ENCODE peak calls at places on chromosome 21, in eight cellular contexts. I is BJ; O is T follicular helper cell; K is neuronal stem cell; H is T-helper 17 cell; A is progenitor cell of endocrine pancreas; G is stimulated activated CD4-positive, alpha-beta T cell treated with anti-CD3 and anti-CD28 coated beads, Interleukin-1b, Interleukin-23, amount 100 ng/mL, for 24 hours; Y is COR-L47. L is an unnamed sample.

GRCh38 chr21:35231115-35231514 is 182.0 kb upstream of the RUNX1 start:
- DNase-seq in K (no peak), A (no peak), I (no peak), Y (no peak), G (no peak), O (no peak), H (no peak), L (no peak)

GRCh38 chr21:33478858-33479678 is 706 bp downstream of the TMEM50B start:
- DNase-seq in A (peak), I (no peak), Y (no peak), H (peak), G (peak), K (peak), O (peak), L (no peak)

GRCh38 chr21:45253180-45253579 is 34.5 kb downstream of the POFUT2 start:
- DNase-seq in K (no peak), I (no peak), O (no peak), Y (no peak), G (no peak), A (peak), H (no peak), L (no peak)

GRCh38 chr21:29645666-29646553 is 293.9 kb downstream of the GRIK1 start:
- DNase-seq in O (no peak), I (no peak), K (no peak), A (no peak), H (no peak), G (no peak), Y (no peak), L (no peak)

GRCh38 chr21:45590726-45591618 is 48.7 kb upstream of the SLC19A1 start:
- DNase-seq in I (no peak), Y (no peak), G (no peak), O (peak), A (no peak), K (no peak), H (peak), L (no peak)

GRCh38 chr21:35637431-35637830 is 422.9 kb downstream of the SETD4 start:
- DNase-seq in Y (no peak), H (no peak), I (no peak), A (no peak), K (no peak), O (no peak), G (no peak), L (no peak)

GRCh38 chr21:29005696-29006095 is 13.0 kb upstream of the LTN1 start:
- DNase-seq in A (no peak), O (no peak), H (no peak), G (no peak), Y (no peak), I (no peak), K (no peak), L (no peak)

GRCh38 chr21:35579520-35580293 is 480.6 kb downstream of the SETD4 start:
- DNase-seq in K (no peak), H (no peak), G (no peak), Y (no peak), O (no peak), A (no peak), I (no peak), L (no peak)

GRCh38 chr21:31162827-31163226 is 124.6 kb upstream of the KRTAP19-8 start:
- DNase-seq in A (no peak), K (no peak), H (no peak), G (no peak), O (no peak), Y (no peak), I (peak), L (no peak)

GRCh38 chr21:42666023-42666747 is 12.8 kb downstream of the PDE9A start:
- DNase-seq in A (no peak), O (no peak), Y (no peak), K (no peak), H (no peak), G (no peak), I (no peak), L (no peak)

GRCh38 chr21:37166733-37167132 is 93.7 kb downstream of the TTC3 start:
- DNase-seq in O (no peak), H (no peak), G (no peak), Y (no peak), I (no peak), K (no peak), A (no peak), L (no peak)

GRCh38 chr21:46423546-46424061 is 35.1 kb upstream of the DIP2A start:
- DNase-seq in O (no peak), I (no peak), H (no peak), G (no peak), A (no peak), Y (no peak), K (no peak), L (no peak)

GRCh38 chr21:33058468-33059318 is 11.2 kb upstream of the OLIG1 start:
- DNase-seq in Y (no peak), I (no peak), A (no peak), H (no peak), O (no peak), G (no peak), K (no peak), L (no peak)

GRCh38 chr21:22791986-22792560 is 1793.9 kb downstream of the NCAM2 start:
- DNase-seq in K (peak), Y (peak), A (no peak), G (no peak), I (no peak), H (no peak), O (no peak), L (peak)

GRCh38 chr21:25925064-25925463 is 190.3 kb downstream of the GABPA start:
- DNase-seq in Y (no peak), O (no peak), H (no peak), G (no peak), I (no peak), K (no peak), A (no peak), L (no peak)

GRCh38 chr21:42137191-42137913 is 66.2 kb downstream of the UMODL1 start:
- DNase-seq in Y (no peak), A (no peak), H (no peak), O (no peak), G (no peak), I (no peak), K (no peak), L (no peak)

GRCh38 chr21:39633770-39634181 is 21.0 kb downstream of the B3GALT5 start:
- DNase-seq in A (no peak), H (no peak), G (no peak), Y (no peak), K (no peak), O (no peak), I (peak), L (peak)

GRCh38 chr21:29182674-29183073 is 52.2 kb downstream of the MAP3K7CL start:
- DNase-seq in A (no peak), I (no peak), Y (no peak), G (no peak), O (no peak), H (no peak), K (no peak), L (no peak)

GRCh38 chr21:15848632-15849031 is 118.8 kb downstream of the USP25 start:
- DNase-seq in Y (no peak), I (no peak), G (no peak), K (no peak), H (no peak), O (no peak), A (no peak), L (no peak)

GRCh38 chr21:28671549-28672195 is 321.0 kb downstream of the LTN1 start:
- DNase-seq in A (no peak), I (no peak), Y (no peak), K (no peak), O (no peak), H (no peak), G (no peak), L (no peak)

GRCh38 chr21:40049031-40049958 is 182.1 kb downstream of the PCP4 start:
- DNase-seq in I (no peak), A (no peak), G (no peak), K (no peak), Y (peak), O (no peak), H (no peak), L (peak)

GRCh38 chr21:46442938-46443337 is 15.8 kb upstream of the DIP2A start:
- DNase-seq in O (no peak), H (no peak), K (no peak), I (no peak), A (no peak), G (no peak), Y (no peak), L (no peak)

GRCh38 chr21:45990049-45990711 is 8.6 kb downstream of the COL6A1 start:
- DNase-seq in Y (no peak), H (peak), K (no peak), O (no peak), A (no peak), I (no peak), G (no peak), L (no peak)